ENCODE peak calls at places on chromosomes 7 and 10, in six cellular contexts. Y is IMR-90, I is H1, F is trophoblast cell, M is neuronal stem cell, N is mesenchymal stem cell. W is an unnamed sample.

GRCh38 chr7:37942934-37943610 is 22.6 kb downstream of the EPDR1 start:
- DNase-seq in Y (no peak), I (no peak), F (no peak), M (peak), N (peak), W (peak)

GRCh38 chr10:130371156-130371555 is 235.0 kb downstream of the GLRX3 start:
- DNase-seq in Y (no peak), I (no peak), F (no peak), M (no peak), N (no peak), W (no peak)

GRCh38 chr10:22365644-22366565 is 20.6 kb downstream of the SPAG6 start:
- DNase-seq in Y (no peak), I (no peak), F (no peak), M (no peak), N (no peak), W (no peak)

GRCh38 chr7:73507556-73507955 is 14.5 kb downstream of the BAZ1B start:
- DNase-seq in Y (no peak), I (no peak), F (no peak), M (no peak), N (no peak), W (no peak)

GRCh38 chr7:153022796-153023592 is 263.4 kb downstream of the ACTR3B start:
- DNase-seq in Y (no peak), I (no peak), F (no peak), M (no peak), N (no peak), W (no peak)

GRCh38 chr10:114279289-114279688 is 40.2 kb downstream of the VWA2 start:
- DNase-seq in Y (no peak), I (no peak), F (no peak), M (no peak), N (no peak), W (no peak)

GRCh38 chr10:18140149-18140956 is at the start of gene CACNB2:
- DNase-seq in Y (peak), I (no peak), F (no peak), M (peak), N (peak), W (peak)

GRCh38 chr10:112250555-112250954 is 32.6 kb upstream of the TECTB start:
- DNase-seq in Y (peak), I (no peak), F (no peak), M (no peak), N (peak), W (no peak)

GRCh38 chr10:124213881-124214523 is 120.6 kb upstream of the CHST15 start:
- DNase-seq in Y (no peak), I (no peak), F (no peak), M (no peak), N (no peak), W (no peak)

GRCh38 chr7:101466871-101467270 is 104.2 kb downstream of the COL26A1 start:
- DNase-seq in Y (no peak), I (no peak), F (no peak), M (no peak), N (no peak), W (no peak)

GRCh38 chr10:27150261-27150660 is 3.9 kb downstream of the YME1L1 start:
- DNase-seq in Y (no peak), I (no peak), F (peak), M (no peak), N (no peak), W (no peak)

GRCh38 chr10:112827091-112827490 is 123.0 kb upstream of the TCF7L2 start:
- DNase-seq in Y (no peak), I (no peak), F (no peak), M (no peak), N (no peak), W (no peak)

GRCh38 chr10:12705943-12706342 is 295.6 kb downstream of the CCDC3 start:
- DNase-seq in Y (no peak), I (no peak), F (no peak), M (no peak), N (no peak), W (no peak)

GRCh38 chr10:988667-989545 is 672 bp downstream of the GTPBP4 start:
- DNase-seq in Y (peak), I (no peak), F (no peak), M (peak), N (peak), W (peak)

GRCh38 chr7:36951257-36951697 is 227.0 kb upstream of the AOAH start:
- DNase-seq in Y (no peak), I (no peak), F (no peak), M (no peak), N (no peak), W (no peak)

GRCh38 chr7:18469332-18469731 is 26.2 kb upstream of the HDAC9 start:
- DNase-seq in Y (no peak), I (no peak), F (no peak), M (no peak), N (no peak), W (no peak)

GRCh38 chr10:8054498-8055407 is at the start of gene GATA3:
- DNase-seq in Y (peak), I (no peak), F (peak), M (peak), N (peak), W (peak)

GRCh38 chr7:106284516-106285050 is at the start of gene NAMPT:
- DNase-seq in Y (no peak), I (no peak), F (no peak), M (no peak), N (no peak), W (peak)

GRCh38 chr10:83886871-83887270 is 252.4 kb upstream of the GHITM start:
- DNase-seq in Y (no peak), I (no peak), F (no peak), M (no peak), N (no peak), W (no peak)

GRCh38 chr7:129684777-129685176 is 73.3 kb downstream of the NRF1 start:
- DNase-seq in Y (no peak), I (no peak), F (no peak), M (no peak), N (no peak), W (no peak)

GRCh38 chr7:45885264-45885882 is 2.9 kb upstream of the IGFBP1 start:
- DNase-seq in Y (no peak), I (no peak), F (no peak), M (no peak), N (no peak), W (no peak)

GRCh38 chr7:157575181-157575580 is 238.4 kb downstream of the DNAJB6 start:
- DNase-seq in Y (no peak), I (no peak), F (no peak), M (no peak), N (no peak), W (no peak)

GRCh38 chr10:67629461-67629971 is 66.5 kb downstream of the CTNNA3 start:
- DNase-seq in Y (peak), I (no peak), F (no peak), M (no peak), N (peak), W (no peak)

GRCh38 chr10:77405771-77406241 is 231.8 kb downstream of the KCNMA1 start:
- DNase-seq in Y (peak), I (peak), F (peak), M (peak), N (peak), W (peak)

GRCh38 chr7:39304178-39304577 is 262.0 kb upstream of the YAE1 start:
- DNase-seq in Y (no peak), I (no peak), F (no peak), M (no peak), N (no peak), W (no peak)

GRCh38 chr7:146321301-146321700 is 204.7 kb downstream of the CNTNAP2 start:
- DNase-seq in Y (no peak), I (no peak), F (no peak), M (peak), N (no peak), W (no peak)

GRCh38 chr7:84236398-84236797 is 41.8 kb upstream of the SEMA3A start:
- DNase-seq in Y (peak), I (no peak), F (no peak), M (no peak), N (peak), W (no peak)

DNA sequence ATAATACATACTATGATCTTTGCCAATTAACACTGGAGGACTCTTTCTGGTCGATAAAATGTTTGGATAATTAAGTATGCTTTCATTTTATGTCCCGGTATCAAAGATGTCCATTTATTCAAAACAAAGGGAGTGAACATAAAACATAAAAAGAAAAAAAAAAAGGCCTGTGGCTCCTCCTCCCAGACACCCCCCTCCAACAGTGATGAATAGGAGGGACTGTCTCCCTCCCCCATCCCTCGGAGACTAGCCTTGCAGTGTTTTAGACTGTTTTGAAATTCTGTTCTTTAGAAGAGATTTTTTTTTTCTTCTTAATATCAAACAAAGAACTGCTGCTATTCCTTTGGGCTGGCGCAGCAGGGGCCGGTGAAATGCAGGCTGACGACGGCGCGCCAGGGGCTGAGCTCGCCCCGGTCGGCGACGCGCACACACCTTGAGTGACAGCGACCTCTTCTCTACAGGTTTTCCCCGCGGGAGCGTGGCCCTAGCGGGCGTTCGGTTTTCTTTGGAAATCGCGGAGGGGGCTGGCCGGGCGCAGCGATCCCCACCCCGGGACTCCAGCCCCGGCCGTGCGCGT is at the start of gene LANCL2:
- DNase-seq in Y (peak), I (no peak), F (peak), M (peak), N (peak), W (peak)
- H2BK120ac ChIP-seq in Y (peak), I (no peak), F (peak), M (peak), N (peak), W (no peak)

GRCh38 chr7:29487424-29487823 is 76.2 kb upstream of the PRR15 start:
- DNase-seq in Y (no peak), I (no peak), F (no peak), M (no peak), N (no peak), W (no peak)
- H3K14ac ChIP-seq in Y (no peak), I (no peak), F (peak), M (no peak), N (no peak), W (no peak)

GRCh38 chr10:33005322-33006282 is 47.6 kb upstream of the ITGB1 start:
- DNase-seq in Y (peak), I (peak), F (peak), M (peak), N (peak), W (peak)
- H2BK120ac ChIP-seq in Y (peak), I (no peak), F (peak), M (no peak), N (no peak), W (peak)

GRCh38 chr10:78811174-78811573 is 257.6 kb upstream of the ZMIZ1 start:
- DNase-seq in Y (peak), I (no peak), F (no peak), M (no peak), N (peak), W (no peak)

GRCh38 chr10:78807504-78808202 is 261.1 kb upstream of the ZMIZ1 start:
- DNase-seq in Y (no peak), I (no peak), F (no peak), M (no peak), N (no peak), W (no peak)

GRCh38 chr10:78806805-78807221 is 262.0 kb upstream of the ZMIZ1 start:
- DNase-seq in Y (no peak), I (no peak), F (no peak), M (no peak), N (peak), W (no peak)

GRCh38 chr10:78805176-78805575 is 263.6 kb upstream of the ZMIZ1 start:
- DNase-seq in Y (peak), I (no peak), F (no peak), M (no peak), N (peak), W (no peak)

GRCh38 chr10:78808736-78809135 is 260.0 kb upstream of the ZMIZ1 start:
- DNase-seq in Y (no peak), I (no peak), F (no peak), M (no peak), N (no peak), W (no peak)
- H3K14ac ChIP-seq in Y (no peak), I (no peak), F (peak), M (no peak), N (no peak), W (no peak)

GRCh38 chr10:24722676-24723385 is 856 bp downstream of the ARHGAP21 start:
- DNase-seq in Y (peak), I (no peak), F (peak), M (peak), N (peak), W (peak)

GRCh38 chr10:24724381-24725228 is 918 bp upstream of the ARHGAP21 start:
- DNase-seq in Y (peak), I (peak), F (peak), M (peak), N (peak), W (peak)

GRCh38 chr10:24722131-24722675 is 1.5 kb downstream of the ARHGAP21 start:
- DNase-seq in Y (peak), I (no peak), F (no peak), M (no peak), N (no peak), W (no peak)

GRCh38 chr10:24723788-24724380 is at the start of gene ARHGAP21:
- DNase-seq in Y (peak), I (no peak), F (peak), M (peak), N (peak), W (peak)

DNA sequence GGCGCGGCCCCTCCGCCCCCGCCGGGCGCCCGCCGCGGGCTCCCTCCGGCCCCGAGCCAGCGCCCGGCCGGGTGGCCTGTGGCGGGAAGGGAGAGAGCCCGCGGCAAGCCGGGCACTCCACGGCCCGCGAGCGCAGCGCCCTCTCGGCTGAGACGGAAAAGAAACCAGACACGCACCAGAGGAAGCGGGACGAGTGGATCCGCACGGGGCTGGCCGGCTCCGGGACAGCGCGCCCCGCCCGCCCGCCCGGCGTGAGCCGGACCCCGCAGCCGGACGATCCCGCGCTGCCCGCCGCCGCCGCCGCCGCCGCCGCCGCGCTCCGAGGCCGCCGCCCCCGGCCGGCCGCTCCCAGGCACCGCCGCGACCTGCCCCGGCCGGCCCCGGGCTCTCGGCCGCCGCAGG is 300 bp downstream of the ARHGAP21 start:
- DNase-seq in Y (peak), I (no peak), F (no peak), M (peak), N (peak), W (no peak)
- H2BK120ac ChIP-seq in Y (no peak), I (no peak), F (peak), M (no peak), N (peak), W (no peak)

GRCh38 chr7:142930126-142930730 is 3.3 kb downstream of the TRPV5 start:
- DNase-seq in Y (no peak), I (no peak), F (peak), M (no peak), N (no peak), W (no peak)
- H3K14ac ChIP-seq in Y (no peak), I (no peak), F (no peak), M (peak), N (no peak), W (no peak)

DNA sequence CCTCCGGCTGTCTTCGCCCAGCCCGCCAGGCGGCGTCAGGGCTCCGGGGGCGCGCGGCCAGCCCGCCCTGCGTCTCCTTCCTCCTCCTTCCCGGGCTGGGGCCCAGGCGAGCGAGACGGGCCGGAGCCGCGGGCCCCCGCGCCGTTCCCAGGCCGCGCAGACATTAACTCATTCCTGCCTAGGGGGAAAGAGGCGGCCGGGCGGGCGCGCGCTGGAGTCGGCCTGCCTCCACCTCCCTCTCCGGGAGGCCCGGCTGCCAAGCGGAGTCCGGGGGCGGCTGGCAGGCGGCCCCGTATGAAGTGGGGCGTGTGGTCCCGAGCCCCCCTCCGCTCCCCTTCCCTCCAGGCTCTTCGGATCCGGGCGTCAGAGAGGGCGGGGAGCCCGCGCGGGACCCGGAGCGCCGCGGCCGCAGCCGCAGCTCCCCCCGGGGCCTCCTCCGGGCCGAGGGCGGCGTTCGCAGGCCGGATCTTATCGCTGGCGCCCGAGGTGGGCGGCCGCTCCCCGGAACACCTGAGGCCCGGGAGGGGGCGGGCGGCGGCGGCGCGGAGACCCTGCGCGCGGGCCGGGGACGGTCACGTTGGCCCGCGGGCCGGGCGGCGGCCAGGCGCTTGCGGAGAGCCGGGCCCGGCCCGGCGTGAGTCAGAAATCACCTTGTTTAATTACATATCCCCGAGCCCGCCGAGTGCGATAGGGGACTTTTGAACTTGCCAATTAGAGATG is 43.1 kb downstream of the LDB3 start:
- DNase-seq in Y (peak), I (peak), F (peak), M (peak), N (peak), W (peak)
- H2BK120ac ChIP-seq in Y (peak), I (no peak), F (peak), M (no peak), N (peak), W (no peak)

GRCh38 chr7:16684935-16685334 is 39.0 kb downstream of the BZW2 start:
- DNase-seq in Y (no peak), I (no peak), F (no peak), M (no peak), N (no peak), W (no peak)
- H3K14ac ChIP-seq in Y (no peak), I (no peak), F (no peak), M (no peak), N (no peak), W (no peak)

GRCh38 chr10:110499796-110500514 is 2.2 kb downstream of the DUSP5 start:
- DNase-seq in Y (peak), I (no peak), F (no peak), M (no peak), N (no peak), W (no peak)
- H2BK120ac ChIP-seq in Y (peak), I (peak), F (no peak), M (no peak), N (no peak), W (no peak)